ENCODE peak calls at places on chromosomes 6 and 20, in ten cellular contexts. One of them, this sample, is unnamed.

GRCh38 chr6:109296305-109296915 is 85.9 kb downstream of the CD164 start:
- DNase-seq in lower leg skin: no peak
- DNase-seq in iris pigment epithelial cell: no peak
- DNase-seq in amniotic stem cell: no peak
- DNase-seq in fibroblast of mammary gland: no peak
- DNase-seq in esophagus squamous epithelium: no peak
- DNase-seq in GM20000: no peak
- DNase-seq in LoVo: peak; percentile 45
- DNase-seq in left cardiac atrium: no peak
- DNase-seq in GM03348: no peak
- DNase-seq in this sample: no peak

GRCh38 chr6:161186173-161186769 is 87.6 kb downstream of the AGPAT4 start:
- DNase-seq in lower leg skin: no peak
- DNase-seq in iris pigment epithelial cell: peak; percentile 91
- DNase-seq in amniotic stem cell: peak; percentile 31
- DNase-seq in fibroblast of mammary gland: peak; percentile 98
- DNase-seq in esophagus squamous epithelium: no peak
- DNase-seq in GM20000: no peak
- DNase-seq in LoVo: no peak
- DNase-seq in left cardiac atrium: no peak
- DNase-seq in GM03348: peak; percentile 86
- DNase-seq in this sample: peak; percentile 93

GRCh38 chr6:7730852-7731251 is 5.0 kb downstream of the BMP6 start:
- DNase-seq in lower leg skin: no peak
- DNase-seq in iris pigment epithelial cell: peak; percentile 96
- DNase-seq in amniotic stem cell: peak; percentile 53
- DNase-seq in fibroblast of mammary gland: peak; percentile 90
- DNase-seq in esophagus squamous epithelium: no peak
- DNase-seq in GM20000: no peak
- DNase-seq in LoVo: no peak
- DNase-seq in left cardiac atrium: no peak
- DNase-seq in GM03348: peak; percentile 81
- DNase-seq in this sample: peak; percentile 94

GRCh38 chr20:33125983-33126382 is 42.0 kb upstream of the BPIFA2 start:
- DNase-seq in lower leg skin: no peak
- DNase-seq in iris pigment epithelial cell: no peak
- DNase-seq in amniotic stem cell: no peak
- DNase-seq in fibroblast of mammary gland: no peak
- DNase-seq in esophagus squamous epithelium: no peak
- DNase-seq in GM20000: no peak
- DNase-seq in LoVo: no peak
- DNase-seq in left cardiac atrium: no peak
- DNase-seq in GM03348: no peak
- DNase-seq in this sample: no peak

GRCh38 chr6:158387036-158387435 is 74.8 kb downstream of the TULP4 start:
- DNase-seq in lower leg skin: no peak
- DNase-seq in iris pigment epithelial cell: no peak
- DNase-seq in amniotic stem cell: no peak
- DNase-seq in fibroblast of mammary gland: no peak
- DNase-seq in esophagus squamous epithelium: no peak
- DNase-seq in GM20000: no peak
- DNase-seq in LoVo: no peak
- DNase-seq in left cardiac atrium: no peak
- DNase-seq in GM03348: no peak
- DNase-seq in this sample: no peak

GRCh38 chr20:1281279-1282057 is 15.4 kb downstream of the SNPH start:
- DNase-seq in lower leg skin: peak; percentile 23
- DNase-seq in iris pigment epithelial cell: no peak
- DNase-seq in amniotic stem cell: no peak
- DNase-seq in fibroblast of mammary gland: no peak
- DNase-seq in esophagus squamous epithelium: no peak
- DNase-seq in GM20000: no peak
- DNase-seq in LoVo: no peak
- DNase-seq in left cardiac atrium: no peak
- DNase-seq in GM03348: no peak
- DNase-seq in this sample: no peak

GRCh38 chr6:38264605-38265004 is 375.1 kb downstream of the BTBD9 start:
- DNase-seq in lower leg skin: no peak
- DNase-seq in iris pigment epithelial cell: peak; percentile 33
- DNase-seq in amniotic stem cell: no peak
- DNase-seq in fibroblast of mammary gland: no peak
- DNase-seq in esophagus squamous epithelium: no peak
- DNase-seq in GM20000: peak; percentile 11
- DNase-seq in LoVo: no peak
- DNase-seq in left cardiac atrium: no peak
- DNase-seq in GM03348: no peak
- DNase-seq in this sample: no peak

GRCh38 chr6:71529769-71530168 is 241.2 kb downstream of the OGFRL1 start:
- DNase-seq in lower leg skin: no peak
- DNase-seq in iris pigment epithelial cell: no peak
- DNase-seq in amniotic stem cell: no peak
- DNase-seq in fibroblast of mammary gland: no peak
- DNase-seq in esophagus squamous epithelium: no peak
- DNase-seq in GM20000: no peak
- DNase-seq in LoVo: no peak
- DNase-seq in left cardiac atrium: no peak
- DNase-seq in GM03348: no peak
- DNase-seq in this sample: no peak

GRCh38 chr6:40848038-40848437 is 191.0 kb downstream of the UNC5CL start:
- DNase-seq in lower leg skin: no peak
- DNase-seq in iris pigment epithelial cell: peak; percentile 9
- DNase-seq in amniotic stem cell: no peak
- DNase-seq in fibroblast of mammary gland: peak; percentile 31
- DNase-seq in esophagus squamous epithelium: no peak
- DNase-seq in GM20000: no peak
- DNase-seq in LoVo: no peak
- DNase-seq in left cardiac atrium: no peak
- DNase-seq in GM03348: peak; percentile 30
- DNase-seq in this sample: no peak

GRCh38 chr6:145895802-145896201 is 68.4 kb downstream of the SHPRH start:
- DNase-seq in lower leg skin: no peak
- DNase-seq in iris pigment epithelial cell: peak; percentile 35
- DNase-seq in amniotic stem cell: no peak
- DNase-seq in fibroblast of mammary gland: peak; percentile 21
- DNase-seq in esophagus squamous epithelium: no peak
- DNase-seq in GM20000: no peak
- DNase-seq in LoVo: no peak
- DNase-seq in left cardiac atrium: no peak
- DNase-seq in GM03348: no peak
- DNase-seq in this sample: peak; percentile 51

GRCh38 chr6:18045507-18045906 is 58.1 kb upstream of the KIF13A start:
- DNase-seq in lower leg skin: no peak
- DNase-seq in iris pigment epithelial cell: no peak
- DNase-seq in amniotic stem cell: no peak
- DNase-seq in fibroblast of mammary gland: no peak
- DNase-seq in esophagus squamous epithelium: no peak
- DNase-seq in GM20000: no peak
- DNase-seq in LoVo: no peak
- DNase-seq in left cardiac atrium: no peak
- DNase-seq in GM03348: no peak
- DNase-seq in this sample: no peak

GRCh38 chr6:41937881-41938574 is 3.6 kb downstream of the CCND3 start:
- DNase-seq in lower leg skin: no peak
- DNase-seq in iris pigment epithelial cell: peak; percentile 33
- DNase-seq in amniotic stem cell: no peak
- DNase-seq in fibroblast of mammary gland: no peak
- DNase-seq in esophagus squamous epithelium: no peak
- DNase-seq in GM20000: no peak
- DNase-seq in LoVo: no peak
- DNase-seq in left cardiac atrium: peak; percentile 54
- DNase-seq in GM03348: no peak
- DNase-seq in this sample: no peak

GRCh38 chr6:90286884-90287488 is 9.7 kb downstream of the BACH2 start:
- DNase-seq in lower leg skin: no peak
- DNase-seq in iris pigment epithelial cell: peak; percentile 34
- DNase-seq in amniotic stem cell: no peak
- DNase-seq in fibroblast of mammary gland: peak; percentile 65
- DNase-seq in esophagus squamous epithelium: no peak
- DNase-seq in GM20000: no peak
- DNase-seq in LoVo: peak; percentile 11
- DNase-seq in left cardiac atrium: no peak
- DNase-seq in GM03348: no peak
- DNase-seq in this sample: peak; percentile 35